ENCODE peak calls at places on chromosomes 3 and 15, in nine cellular contexts. P is astrocyte of the spinal cord, H is fibroblast of mammary gland, W is heart left ventricle, V is lower leg skin, M is heart right ventricle, I is endodermal cell, O is Peyer's patch, Q is coronary artery. R is an unnamed sample.

GRCh38 chr3:43187836-43188479 is 82.1 kb upstream of the POMGNT2 start:
- DNase-seq in P (no peak), H (no peak), W (no peak), V (no peak), M (no peak), I (no peak), O (no peak), Q (peak; percentile 3), R (no peak)

GRCh38 chr3:188262913-188263683 is 109.1 kb downstream of the LPP start:
- DNase-seq in P (peak; percentile 83), H (peak; percentile 97), W (peak; percentile 60), V (no peak), M (peak; percentile 62), I (no peak), O (no peak), Q (peak; percentile 84), R (peak; percentile 77)

GRCh38 chr3:183295211-183295610 is 42.2 kb downstream of the B3GNT5 start:
- DNase-seq in P (peak; percentile 90), H (peak; percentile 98), W (peak; percentile 31), V (peak; percentile 72), M (no peak), I (no peak), O (no peak), Q (no peak), R (peak; percentile 96)

GRCh38 chr3:154730221-154730620 is 300.2 kb upstream of the GPR149 start:
- DNase-seq in P (no peak), H (peak; percentile 7), W (no peak), V (no peak), M (no peak), I (no peak), O (no peak), Q (no peak), R (peak; percentile 2)

GRCh38 chr3:126208182-126208581 is 27.8 kb upstream of the ALDH1L1 start:
- DNase-seq in P (no peak), H (peak; percentile 6), W (no peak), V (no peak), M (no peak), I (no peak), O (no peak), Q (no peak), R (no peak)

GRCh38 chr3:72584262-72584661 is 264.0 kb downstream of the SHQ1 start:
- DNase-seq in P (no peak), H (no peak), W (no peak), V (no peak), M (no peak), I (no peak), O (no peak), Q (no peak), R (no peak)

GRCh38 chr3:188595890-188596376 is 442.0 kb downstream of the LPP start:
- DNase-seq in P (peak; percentile 89), H (peak; percentile 86), W (no peak), V (no peak), M (no peak), I (no peak), O (no peak), Q (no peak), R (peak; percentile 56)

GRCh38 chr15:89360294-89360971 is 25.8 kb upstream of the POLG start:
- DNase-seq in P (no peak), H (no peak), W (no peak), V (no peak), M (no peak), I (peak; percentile 76), O (no peak), Q (no peak), R (no peak)

GRCh38 chr3:114899186-114899931 is 247.7 kb downstream of the ZBTB20 start:
- DNase-seq in P (peak; percentile 14), H (no peak), W (no peak), V (no peak), M (no peak), I (no peak), O (no peak), Q (no peak), R (no peak)

GRCh38 chr3:31880020-31880419 is 101.0 kb downstream of the OSBPL10 start:
- DNase-seq in P (no peak), H (peak; percentile 24), W (no peak), V (no peak), M (no peak), I (no peak), O (no peak), Q (no peak), R (peak; percentile 68)

GRCh38 chr3:126127452-126127851 is 43.5 kb upstream of the SLC41A3 start:
- DNase-seq in P (no peak), H (no peak), W (no peak), V (no peak), M (peak; percentile 1), I (peak; percentile 28), O (peak; percentile 34), Q (no peak), R (no peak)

GRCh38 chr3:113148307-113148703 is 63.1 kb upstream of the BOC start:
- DNase-seq in P (no peak), H (no peak), W (no peak), V (peak; percentile 72), M (peak; percentile 27), I (no peak), O (no peak), Q (no peak), R (no peak)

GRCh38 chr15:63834500-63835210 is 907 bp upstream of the HERC1 start:
- DNase-seq in P (no peak), H (no peak), W (no peak), V (no peak), M (no peak), I (no peak), O (no peak), Q (no peak), R (no peak)

GRCh38 chr3:19146685-19147650 is 1.3 kb upstream of the KCNH8 start:
- DNase-seq in P (peak; percentile 68), H (peak; percentile 19), W (peak; percentile 64), V (peak; percentile 21), M (peak; percentile 62), I (peak; percentile 98), O (peak; percentile 79), Q (peak; percentile 75), R (peak; percentile 44)
- TF ChIP-seq CTCF in P (peak; percentile 50), H (peak; percentile 16), W (peak; percentile 25), V (no peak), M (peak; percentile 45), I (peak; percentile 71), O (peak; percentile 40), Q (no peak), R (peak; percentile 34)

DNA sequence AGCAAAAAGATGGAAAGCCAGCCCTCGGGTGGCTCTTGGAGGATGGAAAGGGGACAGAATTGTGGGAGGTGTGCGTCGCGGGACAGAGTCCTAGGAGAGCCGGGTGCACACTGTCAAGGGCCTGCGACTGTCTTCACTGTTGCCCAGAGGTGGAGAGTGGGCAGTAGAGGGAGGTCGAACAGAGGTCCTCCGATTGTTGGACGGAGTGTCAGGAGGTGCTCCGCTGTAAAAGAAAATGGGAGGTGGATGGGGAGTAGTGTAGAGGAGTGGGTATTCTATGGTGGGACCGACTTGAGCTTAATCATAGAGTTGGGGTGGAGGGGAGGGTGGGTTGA is 43.3 kb downstream of the EPHB3 start:
- DNase-seq in P (no peak), H (no peak), W (no peak), V (no peak), M (no peak), I (no peak), O (no peak), Q (no peak), R (no peak)
- H3K4me3 ChIP-seq in P (no peak overlapping the region), H (no peak overlapping the region), W (no peak overlapping the region), V (no peak overlapping the region), M (no peak overlapping the region), I (peak overlapping the region; percentile 91), O (no peak overlapping the region), Q (no peak overlapping the region), R (no peak overlapping the region)

DNA sequence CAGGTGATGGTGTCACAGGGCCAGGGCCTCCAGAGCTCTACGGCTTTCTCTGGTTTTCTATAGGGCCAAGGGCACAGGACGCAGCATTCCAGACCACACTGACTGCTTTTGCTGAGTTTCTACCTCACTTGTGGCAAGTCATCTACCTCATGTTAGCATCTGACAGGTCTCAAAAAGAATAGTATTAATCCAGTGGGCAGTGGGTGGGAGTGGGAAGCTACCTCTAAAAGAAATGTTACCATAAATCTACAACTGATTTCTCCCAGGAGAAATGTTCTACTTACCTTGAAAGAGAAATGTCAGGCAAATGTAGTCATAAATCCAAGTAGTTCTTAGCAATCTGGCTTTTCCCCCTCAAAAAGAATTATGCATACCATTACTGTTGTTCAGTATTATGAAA is 55.7 kb upstream of the CCR4 start:
- DNase-seq in P (no peak), H (no peak), W (no peak), V (no peak), M (no peak), I (no peak), O (no peak), Q (no peak), R (no peak)
- TF ChIP-seq CTCF in P (no peak), H (no peak), W (no peak), V (no peak), M (no peak), I (no peak), O (no peak), Q (no peak), R (no peak)

GRCh38 chr15:90929709-90930019 is 2.7 kb downstream of the HDDC3 start:
- DNase-seq in P (no peak), H (peak; percentile 53), W (no peak), V (no peak), M (no peak), I (no peak), O (no peak), Q (no peak), R (no peak)

GRCh38 chr15:90931737-90932659 is at the start of gene HDDC3:
- DNase-seq in P (peak; percentile 79), H (peak; percentile 76), W (peak; percentile 91), V (peak; percentile 84), M (peak; percentile 93), I (peak; percentile 97), O (peak; percentile 95), Q (peak; percentile 89), R (peak; percentile 83)

GRCh38 chr15:90932660-90932991 is 277 bp upstream of the HDDC3 start:
- DNase-seq in P (no peak), H (no peak), W (no peak), V (no peak), M (no peak), I (no peak), O (no peak), Q (no peak), R (no peak)

GRCh38 chr15:90933310-90933709 is 961 bp upstream of the HDDC3 start:
- DNase-seq in P (no peak), H (no peak), W (no peak), V (no peak), M (no peak), I (no peak), O (no peak), Q (no peak), R (no peak)

DNA sequence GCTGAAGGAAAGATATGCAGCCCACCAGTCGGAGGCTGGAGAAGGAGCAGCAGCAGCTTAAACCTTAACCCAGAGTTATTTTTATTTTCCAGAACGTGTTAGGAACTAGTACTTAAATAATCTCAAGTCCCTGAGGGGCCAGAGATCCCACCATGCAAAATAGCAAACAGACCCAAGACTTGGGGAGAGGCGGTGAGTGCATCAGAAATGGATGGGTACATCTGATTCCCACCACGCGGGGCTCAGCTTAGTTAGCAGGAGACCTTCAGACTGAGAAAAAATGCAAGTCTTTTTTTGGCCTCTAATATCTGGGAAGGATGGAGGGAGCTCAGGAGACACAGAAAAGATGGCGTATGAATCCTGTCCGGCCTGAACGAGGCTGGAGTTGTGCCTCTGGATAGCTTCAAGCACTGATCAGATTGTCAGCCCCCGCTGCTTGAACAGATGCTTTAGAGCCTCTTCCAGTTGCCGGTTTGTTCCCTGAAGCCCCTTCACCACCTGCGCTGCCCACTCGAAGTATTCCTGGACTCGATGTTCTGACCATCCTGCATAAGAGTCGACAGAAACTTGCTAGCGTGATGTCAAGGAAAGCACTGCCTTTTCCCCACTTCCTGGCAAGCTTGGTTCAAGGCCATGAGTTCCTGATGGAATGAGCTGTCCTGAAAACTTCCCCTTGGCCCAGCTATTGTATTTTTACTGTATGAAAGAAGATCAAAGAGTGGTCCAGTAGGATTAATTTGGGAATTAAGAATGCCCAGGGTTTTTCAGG is 1.3 kb downstream of the HDDC3 start:
- DNase-seq in P (no peak), H (peak; percentile 50), W (no peak), V (no peak), M (no peak), I (no peak), O (no peak), Q (no peak), R (no peak)
- H3K4me3 ChIP-seq in P (no peak overlapping the region), H (peak overlapping the region; percentile 68), W (peak overlapping the region; percentile 93), V (no peak overlapping the region), M (no peak overlapping the region), I (no peak overlapping the region), O (peak overlapping the region; percentile 82), Q (peak overlapping the region; percentile 97), R (no peak overlapping the region)